ENCODE peak calls at places on chromosome 5, in seven cellular contexts. K, Z, U, E, S, V and W are unnamed samples. For H3K4me1, the result is how much of the 10 kb centered on the place peaks cover.

GRCh38 chr5:151082976-151083651 is 2.3 kb upstream of the TNIP1 start:
- DNase-seq in E (peak), S (no peak), U (no peak), K (peak), Z (no peak), V (peak), W (no peak)

GRCh38 chr5:158117467-158118165 is 258.7 kb upstream of the CLINT1 start:
- DNase-seq in K (no peak), E (no peak), S (no peak), U (no peak), V (no peak), Z (no peak), W (no peak)

GRCh38 chr5:92581249-92581648 is 999.8 kb downstream of the NR2F1-AS1 start:
- DNase-seq in S (no peak), K (no peak), U (no peak), Z (no peak), E (no peak), V (no peak), W (no peak)

GRCh38 chr5:146400206-146400605 is 46.9 kb upstream of the TCERG1 start:
- DNase-seq in U (no peak), Z (no peak), S (no peak), E (no peak), K (no peak), V (no peak), W (no peak)

GRCh38 chr5:168360521-168361285 is 69.3 kb downstream of the WWC1 start:
- DNase-seq in K (no peak), E (no peak), V (no peak), S (no peak), U (no peak), Z (no peak), W (no peak)

GRCh38 chr5:80569086-80569960 is 757 bp downstream of the ANKRD34B start:
- DNase-seq in Z (peak), E (peak), V (no peak), K (no peak), S (peak), U (no peak), W (no peak)

GRCh38 chr5:16885635-16886365 is 50.3 kb downstream of the MYO10 start:
- DNase-seq in S (no peak), K (no peak), U (no peak), Z (no peak), V (no peak), E (no peak), W (no peak)

GRCh38 chr5:108345541-108346171 is 36.2 kb downstream of the FBXL17 start:
- DNase-seq in U (no peak), Z (peak), S (no peak), E (no peak), K (no peak), V (no peak), W (no peak)

GRCh38 chr5:69238760-69239251 is 4.1 kb downstream of the CDK7 start:
- DNase-seq in S (no peak), K (no peak), E (no peak), V (no peak), Z (no peak), U (no peak), W (no peak)

GRCh38 chr5:160312960-160313734 is 783 bp upstream of the CCNJL start:
- DNase-seq in K (no peak), Z (no peak), V (no peak), S (no peak), E (no peak), U (no peak), W (no peak)

DNA sequence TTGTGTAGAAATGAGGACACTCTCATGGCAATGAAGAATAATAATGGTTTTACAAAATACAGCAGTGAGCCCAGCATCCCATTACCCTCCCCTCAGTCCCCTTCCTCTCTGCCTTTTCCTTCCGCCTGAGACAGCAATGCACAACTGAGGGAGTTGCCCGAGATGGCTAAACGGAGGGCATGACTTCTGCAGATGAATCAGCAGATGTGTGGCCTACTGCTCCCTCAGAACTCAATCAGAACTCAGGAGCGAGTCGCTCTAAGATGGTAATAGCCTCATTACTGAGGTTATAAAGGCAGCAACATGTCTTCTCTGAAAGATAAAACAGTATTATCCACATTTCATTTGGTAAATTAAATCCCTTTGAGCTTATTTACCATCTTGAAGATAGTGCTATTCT is 326.6 kb downstream of the ENC1 start:
- DNase-seq in E (no peak), K (no peak), S (no peak), U (no peak), V (no peak), Z (no peak), W (no peak)
- H3K4me1 ChIP-seq in E (under half), K (under half), S (under half), U (under half), V (under half), Z (under half), W (under half)

GRCh38 chr5:169954786-169955185 is 25.5 kb downstream of the INSYN2B start:
- DNase-seq in U (no peak), S (no peak), V (no peak), E (no peak), K (no peak), Z (no peak), W (no peak)
- H3K4me1 ChIP-seq in U (under half), S (under half), V (under half), E (under half), K (under half), Z (under half), W (under half)

DNA sequence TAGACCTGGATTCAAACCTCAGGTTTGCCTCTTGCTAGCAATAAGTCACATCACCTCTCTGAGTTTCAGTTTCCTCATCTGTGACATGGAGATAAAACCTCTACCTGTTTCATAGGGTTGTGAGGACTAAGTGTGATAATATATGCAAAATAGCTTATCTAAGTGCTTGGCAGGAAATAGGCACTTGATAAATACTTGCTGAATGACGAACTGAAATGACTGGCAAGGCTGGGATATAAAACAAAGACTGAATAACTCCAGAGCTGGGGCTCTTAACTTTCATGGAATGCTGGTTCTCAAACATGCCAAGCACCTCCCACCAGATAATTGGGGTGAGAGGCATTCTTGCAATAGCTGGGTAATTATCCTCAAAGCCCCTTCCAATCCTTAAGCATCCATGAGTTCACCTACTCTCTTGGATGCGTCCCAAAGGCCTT is 87.6 kb downstream of the ADRB2 start:
- DNase-seq in V (no peak), S (no peak), U (no peak), K (no peak), Z (peak), E (no peak), W (no peak)
- H3K4me1 ChIP-seq in V (half or more), S (under half), U (under half), K (half or more), Z (under half), E (half or more), W (under half)

DNA sequence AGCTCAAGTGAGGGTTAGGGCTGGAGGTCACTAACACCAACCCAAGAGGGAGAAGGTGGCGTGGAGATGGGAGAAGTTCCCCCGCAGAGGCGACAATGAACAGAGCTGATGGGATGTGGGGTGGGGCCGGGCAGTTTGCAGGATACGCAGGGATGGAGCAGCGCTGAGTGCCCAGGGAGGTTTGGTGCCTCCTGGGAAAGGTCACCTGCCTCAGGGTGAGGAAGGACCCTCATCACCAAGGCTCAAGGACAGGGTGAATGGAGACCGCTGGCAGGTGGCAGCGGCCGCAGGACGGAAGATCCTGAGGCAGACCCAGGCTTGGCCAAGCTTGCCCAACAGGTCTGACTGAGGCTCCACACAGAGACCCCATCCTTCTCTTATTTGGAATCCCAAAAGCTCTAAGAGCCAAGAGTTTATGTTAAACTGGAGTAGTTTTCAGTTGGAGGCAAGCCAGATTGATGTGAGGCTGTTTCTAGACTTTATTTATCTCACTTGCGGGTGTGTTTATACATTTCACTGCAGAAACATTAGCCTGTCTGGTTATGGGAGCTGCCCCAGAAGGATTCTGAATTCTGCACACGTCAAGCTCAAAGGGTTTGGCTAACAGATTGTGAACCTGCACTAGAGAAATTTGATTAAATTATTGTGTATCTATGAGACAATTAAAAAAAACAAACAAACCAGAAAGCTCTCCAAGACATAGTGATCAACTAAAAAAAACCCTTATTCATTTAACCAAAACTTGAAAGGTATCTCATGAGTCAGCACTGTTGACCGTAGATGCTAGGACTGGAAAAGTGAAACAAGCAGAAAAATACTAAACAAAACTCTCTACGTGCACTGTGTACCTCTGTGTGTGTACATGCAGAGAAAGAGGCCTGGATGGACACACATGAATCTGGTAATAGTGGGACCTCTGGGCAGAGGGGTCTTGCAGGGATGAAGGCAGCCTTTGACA is 146.2 kb upstream of the PHYKPL start:
- DNase-seq in E (no peak), U (no peak), S (no peak), Z (no peak), V (no peak), K (no peak), W (no peak)
- H3K4me1 ChIP-seq in E (under half), U (under half), S (under half), Z (under half), V (under half), K (under half), W (under half)

DNA sequence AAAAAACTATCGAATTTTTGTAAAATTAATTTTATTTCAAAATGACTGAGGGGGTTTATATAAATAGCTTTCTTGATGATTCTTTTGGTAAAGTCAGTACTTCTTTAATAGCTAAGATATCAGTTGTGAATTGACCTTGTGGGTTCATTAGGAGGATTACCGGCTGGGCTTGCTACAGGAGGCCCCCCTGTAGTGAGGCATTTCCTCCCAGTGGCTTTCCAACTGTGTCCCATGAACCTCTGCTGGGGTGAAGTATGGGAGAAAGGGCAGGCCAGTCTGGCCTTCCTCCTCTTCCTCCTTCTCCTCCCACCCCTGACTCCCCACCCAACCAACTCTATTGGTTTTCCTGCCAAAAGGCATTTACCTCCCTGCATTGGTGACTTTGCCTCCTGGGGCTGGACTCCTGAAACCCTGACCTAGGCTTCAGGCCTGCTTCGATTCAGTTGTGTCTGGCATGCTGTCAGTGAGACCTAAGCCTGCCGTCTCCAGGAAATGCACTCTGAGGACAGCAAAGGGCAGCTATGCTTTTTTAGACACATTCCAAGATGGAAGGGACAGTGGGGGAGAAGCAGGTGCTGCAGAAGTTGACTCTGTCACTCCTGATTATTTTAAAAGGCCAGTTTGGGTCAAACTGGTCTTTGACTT is 144.8 kb downstream of the HSPA4 start:
- DNase-seq in E (no peak), K (no peak), V (no peak), U (no peak), S (peak), Z (no peak), W (no peak)
- H3K4me1 ChIP-seq in E (under half), K (under half), V (under half), U (under half), S (under half), Z (under half), W (under half)